ENCODE peak calls at places on chromosome 4, in ten cellular contexts. G is NCI-H460; W is cardiac muscle cell; J is activated naive CD4-positive, alpha-beta T cell; D is stimulated activated effector memory CD8-positive, alpha-beta T cell treated with anti-CD3 and anti-CD28 coated beads, Interleukin-12 subunit alpha, Interleukin-12 subunit beta, amount 100 ng/mL, for 72 hours; U is GM12865; S is AML-193; C is HTR-8/SVneo; N is ascending aorta; L is glomerular endothelial cell. B is an unnamed sample.

GRCh38 chr4:33494150-33494549 is 2750.2 kb downstream of the ARAP2 start:
- DNase-seq in C (no peak), S (no peak), D (no peak), G (peak; percentile 24), N (no peak), U (no peak), L (no peak), J (no peak), W (peak; percentile 55), B (no peak)

GRCh38 chr4:81757706-81758105 is 286.0 kb upstream of the RASGEF1B start:
- DNase-seq in J (no peak), N (no peak), D (no peak), L (no peak), S (no peak), W (peak; percentile 54), U (no peak), G (no peak), C (no peak), B (peak; percentile 7)

GRCh38 chr4:24764305-24764704 is 31.1 kb upstream of the SOD3 start:
- DNase-seq in C (no peak), G (no peak), U (no peak), L (no peak), N (no peak), D (no peak), W (no peak), J (no peak), S (no peak), B (no peak)

GRCh38 chr4:108636246-108636645 is 14.2 kb upstream of the OSTC start:
- DNase-seq in S (no peak), W (no peak), J (no peak), U (no peak), G (no peak), N (no peak), D (no peak), L (no peak), C (no peak), B (no peak)

GRCh38 chr4:158018090-158018808 is 154.6 kb downstream of the GASK1B start:
- DNase-seq in G (no peak), D (no peak), U (no peak), S (peak; percentile 34), N (no peak), W (peak; percentile 38), C (no peak), L (no peak), J (no peak), B (no peak)

GRCh38 chr4:84938316-84938715 is 28.2 kb downstream of the WDFY3 start:
- DNase-seq in S (no peak), L (peak; percentile 69), W (peak; percentile 78), J (no peak), N (no peak), G (no peak), D (no peak), U (no peak), C (peak; percentile 25), B (no peak)

GRCh38 chr4:79893441-79893840 is 179.6 kb downstream of the ANTXR2 start:
- DNase-seq in G (no peak), J (no peak), L (no peak), U (no peak), N (no peak), C (no peak), W (peak; percentile 17), S (no peak), D (no peak), B (no peak)

GRCh38 chr4:85039526-85039925 is 73.0 kb upstream of the WDFY3 start:
- DNase-seq in N (no peak), S (no peak), D (no peak), U (no peak), L (no peak), W (peak; percentile 67), C (no peak), G (peak; percentile 2), J (no peak), B (no peak)

GRCh38 chr4:165461176-165461835 is 82.5 kb downstream of the CPE start:
- DNase-seq in J (no peak), W (peak; percentile 89), G (no peak), C (peak; percentile 22), D (no peak), U (no peak), S (no peak), L (no peak), N (no peak), B (peak; percentile 13)